ENCODE peak calls at places on chromosomes 1 and 21, in six cellular contexts. One of them, this sample, is unnamed.

GRCh38 chr1:211379446-211379845 is 52.8 kb downstream of the TRAF5 start:
- DNase-seq in breast epithelium: no peak
- DNase-seq in stomach: no peak
- DNase-seq in vagina: no peak
- DNase-seq in stimulated activated CD4-positive, alpha-beta T cell treated with anti-CD3 and anti-CD28 coated beads, Interleukin-1b, Interleukin-23, amount 100 ng/mL, for 24 hours: no peak
- DNase-seq in hypothalamus: no peak
- DNase-seq in this sample: no peak

GRCh38 chr1:19268445-19268844 is 16.8 kb downstream of the MRTO4 start:
- DNase-seq in breast epithelium: no peak
- DNase-seq in stomach: no peak
- DNase-seq in vagina: no peak
- DNase-seq in stimulated activated CD4-positive, alpha-beta T cell treated with anti-CD3 and anti-CD28 coated beads, Interleukin-1b, Interleukin-23, amount 100 ng/mL, for 24 hours: no peak
- DNase-seq in hypothalamus: no peak
- DNase-seq in this sample: no peak

GRCh38 chr1:100250264-100250663 is 630 bp upstream of the DBT start:
- DNase-seq in breast epithelium: no peak
- DNase-seq in stomach: no peak
- DNase-seq in vagina: no peak
- DNase-seq in stimulated activated CD4-positive, alpha-beta T cell treated with anti-CD3 and anti-CD28 coated beads, Interleukin-1b, Interleukin-23, amount 100 ng/mL, for 24 hours: no peak
- DNase-seq in hypothalamus: no peak
- DNase-seq in this sample: no peak

GRCh38 chr21:14977814-14978213 is 87.0 kb downstream of the NRIP1 start:
- DNase-seq in breast epithelium: no peak
- DNase-seq in stomach: no peak
- DNase-seq in vagina: no peak
- DNase-seq in stimulated activated CD4-positive, alpha-beta T cell treated with anti-CD3 and anti-CD28 coated beads, Interleukin-1b, Interleukin-23, amount 100 ng/mL, for 24 hours: no peak
- DNase-seq in hypothalamus: no peak
- DNase-seq in this sample: no peak

GRCh38 chr1:198183605-198184004 is 26.8 kb downstream of the NEK7 start:
- DNase-seq in breast epithelium: no peak
- DNase-seq in stomach: no peak
- DNase-seq in vagina: no peak
- DNase-seq in stimulated activated CD4-positive, alpha-beta T cell treated with anti-CD3 and anti-CD28 coated beads, Interleukin-1b, Interleukin-23, amount 100 ng/mL, for 24 hours: no peak
- DNase-seq in hypothalamus: no peak
- DNase-seq in this sample: no peak

GRCh38 chr1:113874017-113874879 is 2.7 kb upstream of the PTPN22 start:
- DNase-seq in breast epithelium: no peak
- DNase-seq in stomach: no peak
- DNase-seq in vagina: no peak
- DNase-seq in stimulated activated CD4-positive, alpha-beta T cell treated with anti-CD3 and anti-CD28 coated beads, Interleukin-1b, Interleukin-23, amount 100 ng/mL, for 24 hours: no peak
- DNase-seq in hypothalamus: no peak
- DNase-seq in this sample: no peak

GRCh38 chr1:155989242-155989991 is 11.1 kb upstream of the ARHGEF2 start:
- DNase-seq in breast epithelium: peak; percentile 74
- DNase-seq in stomach: peak; percentile 79
- DNase-seq in vagina: no peak
- DNase-seq in stimulated activated CD4-positive, alpha-beta T cell treated with anti-CD3 and anti-CD28 coated beads, Interleukin-1b, Interleukin-23, amount 100 ng/mL, for 24 hours: peak; percentile 63
- DNase-seq in hypothalamus: peak; percentile 71
- DNase-seq in this sample: peak; percentile 80

GRCh38 chr1:113913887-113914664 is 8.9 kb downstream of the DCLRE1B start:
- DNase-seq in breast epithelium: no peak
- DNase-seq in stomach: no peak
- DNase-seq in vagina: no peak
- DNase-seq in stimulated activated CD4-positive, alpha-beta T cell treated with anti-CD3 and anti-CD28 coated beads, Interleukin-1b, Interleukin-23, amount 100 ng/mL, for 24 hours: no peak
- DNase-seq in hypothalamus: no peak
- DNase-seq in this sample: no peak

GRCh38 chr1:206979379-206980043 is 9.3 kb upstream of the FCAMR start:
- DNase-seq in breast epithelium: no peak
- DNase-seq in stomach: no peak
- DNase-seq in vagina: peak; percentile 34
- DNase-seq in stimulated activated CD4-positive, alpha-beta T cell treated with anti-CD3 and anti-CD28 coated beads, Interleukin-1b, Interleukin-23, amount 100 ng/mL, for 24 hours: no peak
- DNase-seq in hypothalamus: no peak
- DNase-seq in this sample: no peak

GRCh38 chr21:42038393-42038792 is 28.2 kb upstream of the ZBTB21 start:
- DNase-seq in breast epithelium: no peak
- DNase-seq in stomach: no peak
- DNase-seq in vagina: no peak
- DNase-seq in stimulated activated CD4-positive, alpha-beta T cell treated with anti-CD3 and anti-CD28 coated beads, Interleukin-1b, Interleukin-23, amount 100 ng/mL, for 24 hours: no peak
- DNase-seq in hypothalamus: no peak
- DNase-seq in this sample: no peak

GRCh38 chr21:14814282-14814681 is 250.5 kb downstream of the NRIP1 start:
- DNase-seq in breast epithelium: no peak
- DNase-seq in stomach: no peak
- DNase-seq in vagina: no peak
- DNase-seq in stimulated activated CD4-positive, alpha-beta T cell treated with anti-CD3 and anti-CD28 coated beads, Interleukin-1b, Interleukin-23, amount 100 ng/mL, for 24 hours: no peak
- DNase-seq in hypothalamus: no peak
- DNase-seq in this sample: no peak

GRCh38 chr1:155929057-155929456 is 5.2 kb downstream of the KHDC4 start:
- DNase-seq in breast epithelium: no peak
- DNase-seq in stomach: no peak
- DNase-seq in vagina: no peak
- DNase-seq in stimulated activated CD4-positive, alpha-beta T cell treated with anti-CD3 and anti-CD28 coated beads, Interleukin-1b, Interleukin-23, amount 100 ng/mL, for 24 hours: no peak
- DNase-seq in hypothalamus: no peak
- DNase-seq in this sample: no peak

GRCh38 chr21:31750843-31751242 is 18.9 kb upstream of the SCAF4 start:
- DNase-seq in breast epithelium: no peak
- DNase-seq in stomach: no peak
- DNase-seq in vagina: no peak
- DNase-seq in stimulated activated CD4-positive, alpha-beta T cell treated with anti-CD3 and anti-CD28 coated beads, Interleukin-1b, Interleukin-23, amount 100 ng/mL, for 24 hours: no peak
- DNase-seq in hypothalamus: no peak
- DNase-seq in this sample: no peak

GRCh38 chr1:30902653-30903290 is 5.8 kb downstream of the SDC3 start:
- DNase-seq in breast epithelium: no peak
- DNase-seq in stomach: no peak
- DNase-seq in vagina: no peak
- DNase-seq in stimulated activated CD4-positive, alpha-beta T cell treated with anti-CD3 and anti-CD28 coated beads, Interleukin-1b, Interleukin-23, amount 100 ng/mL, for 24 hours: no peak
- DNase-seq in hypothalamus: no peak
- DNase-seq in this sample: no peak